ENCODE peak calls at places on chromosomes 11 and 22, in ten cellular contexts. F, N, S, J, R, V, D, G, A and X are unnamed samples.

GRCh38 chr11:123438191-123438627 is 8.1 kb downstream of the GRAMD1B start:
- DNase-seq in F (no peak), N (no peak), S (no peak), J (no peak), R (no peak), V (no peak), D (no peak), G (no peak), A (peak), X (no peak)

GRCh38 chr22:30668306-30668655 is 606 bp upstream of the DUSP18 start:
- DNase-seq in F (peak), N (no peak), S (no peak), J (no peak), R (no peak), V (no peak), D (no peak), G (peak), A (peak), X (no peak)

GRCh38 chr11:92829121-92829520 is 140.3 kb upstream of the MTNR1B start:
- DNase-seq in F (no peak), N (no peak), S (no peak), J (no peak), R (no peak), V (no peak), D (no peak), G (no peak), A (no peak), X (no peak)

GRCh38 chr22:37228106-37229011 is 15.7 kb downstream of the RAC2 start:
- DNase-seq in F (no peak), N (no peak), S (peak), J (no peak), R (peak), V (no peak), D (no peak), G (peak), A (no peak), X (no peak)

GRCh38 chr11:2314136-2314524 is 12.3 kb downstream of the TSPAN32 start:
- DNase-seq in F (no peak), N (no peak), S (no peak), J (no peak), R (no peak), V (no peak), D (no peak), G (no peak), A (no peak), X (no peak)

GRCh38 chr11:83566948-83567347 is 280.8 kb upstream of the CCDC90B start:
- DNase-seq in F (no peak), N (no peak), S (no peak), J (no peak), R (no peak), V (no peak), D (no peak), G (no peak), A (no peak), X (no peak)

GRCh38 chr22:49332691-49333090 is 495.0 kb downstream of the BRD1 start:
- DNase-seq in F (no peak), N (peak), S (no peak), J (no peak), R (no peak), V (no peak), D (no peak), G (no peak), A (no peak), X (no peak)

GRCh38 chr11:111309516-111309915 is 11.2 kb downstream of the POU2AF3 start:
- DNase-seq in F (no peak), N (no peak), S (peak), J (no peak), R (no peak), V (no peak), D (no peak), G (no peak), A (no peak), X (no peak)

GRCh38 chr22:39244496-39245129 is at the start of gene PDGFB:
- DNase-seq in F (peak), N (no peak), S (no peak), J (no peak), R (no peak), V (peak), D (no peak), G (no peak), A (peak), X (no peak)

GRCh38 chr11:121881806-121882205 is 234.2 kb downstream of the BLID start:
- DNase-seq in F (no peak), N (no peak), S (no peak), J (no peak), R (no peak), V (no peak), D (no peak), G (no peak), A (no peak), X (no peak)

GRCh38 chr11:95692526-95693270 is 96.9 kb downstream of the FAM76B start:
- DNase-seq in F (no peak), N (no peak), S (no peak), J (no peak), R (no peak), V (no peak), D (no peak), G (no peak), A (no peak), X (no peak)

GRCh38 chr11:131982154-131982553 is 611.7 kb downstream of the NTM start:
- DNase-seq in F (no peak), N (no peak), S (no peak), J (no peak), R (no peak), V (no peak), D (no peak), G (no peak), A (peak), X (no peak)

GRCh38 chr11:72824020-72824419 is 9.8 kb downstream of the ATG16L2 start:
- DNase-seq in F (no peak), N (no peak), S (no peak), J (no peak), R (no peak), V (no peak), D (no peak), G (no peak), A (no peak), X (no peak)

GRCh38 chr11:1482581-1483444 is 3.8 kb downstream of the MOB2 start:
- DNase-seq in F (no peak), N (peak), S (no peak), J (no peak), R (no peak), V (no peak), D (no peak), G (no peak), A (no peak), X (no peak)

GRCh38 chr22:36510966-36511881 is 4.4 kb upstream of the FOXRED2 start:
- DNase-seq in F (peak), N (no peak), S (peak), J (no peak), R (peak), V (peak), D (no peak), G (no peak), A (peak), X (peak)

GRCh38 chr11:128235446-128235845 is 351.9 kb downstream of the ETS1 start:
- DNase-seq in F (peak), N (no peak), S (no peak), J (no peak), R (no peak), V (no peak), D (no peak), G (no peak), A (peak), X (no peak)

GRCh38 chr22:26702906-26703830 is 45.8 kb downstream of the MIAT start:
- DNase-seq in F (no peak), N (no peak), S (no peak), J (no peak), R (no peak), V (no peak), D (no peak), G (no peak), A (no peak), X (no peak)

GRCh38 chr11:35390737-35391682 is 28.3 kb downstream of the SLC1A2 start:
- DNase-seq in F (peak), N (no peak), S (peak), J (no peak), R (peak), V (no peak), D (no peak), G (no peak), A (no peak), X (no peak)

GRCh38 chr22:38406617-38407016 is 48.4 kb downstream of the KCNJ4 start:
- DNase-seq in F (no peak), N (no peak), S (no peak), J (no peak), R (no peak), V (no peak), D (no peak), G (no peak), A (no peak), X (no peak)

GRCh38 chr11:5277807-5278206 is 8.1 kb upstream of the HBE1 start:
- DNase-seq in F (no peak), N (no peak), S (no peak), J (no peak), R (no peak), V (no peak), D (no peak), G (no peak), A (no peak), X (no peak)

GRCh38 chr11:69637956-69638871 is 2.7 kb upstream of the CCND1 start:
- DNase-seq in F (peak), N (peak), S (no peak), J (no peak), R (no peak), V (no peak), D (no peak), G (peak), A (peak), X (no peak)

GRCh38 chr11:70421123-70421522 is 22.8 kb downstream of the CTTN start:
- DNase-seq in F (no peak), N (no peak), S (peak), J (no peak), R (peak), V (no peak), D (no peak), G (no peak), A (no peak), X (peak)

GRCh38 chr22:48893288-48894063 is 934.2 kb downstream of the BRD1 start:
- DNase-seq in F (no peak), N (peak), S (no peak), J (no peak), R (no peak), V (no peak), D (no peak), G (no peak), A (no peak), X (no peak)

GRCh38 chr11:15158351-15159015 is 43.8 kb downstream of the INSC start:
- DNase-seq in F (no peak), N (no peak), S (no peak), J (no peak), R (no peak), V (no peak), D (no peak), G (no peak), A (no peak), X (no peak)

GRCh38 chr22:36584666-36585065 is 55.7 kb upstream of the EIF3D start:
- DNase-seq in F (no peak), N (peak), S (no peak), J (no peak), R (no peak), V (no peak), D (no peak), G (no peak), A (no peak), X (no peak)

GRCh38 chr11:83816572-83817187 is 530.5 kb upstream of the CCDC90B start:
- DNase-seq in F (peak), N (no peak), S (no peak), J (no peak), R (no peak), V (no peak), D (no peak), G (no peak), A (peak), X (no peak)

GRCh38 chr11:65436412-65437032 is 13.9 kb downstream of the NEAT1 start:
- DNase-seq in F (no peak), N (no peak), S (no peak), J (no peak), R (peak), V (no peak), D (no peak), G (no peak), A (no peak), X (no peak)

GRCh38 chr11:126403658-126404057 is 48.2 kb downstream of the ST3GAL4 start:
- DNase-seq in F (no peak), N (peak), S (no peak), J (no peak), R (no peak), V (no peak), D (no peak), G (no peak), A (no peak), X (no peak)

GRCh38 chr22:37425800-37426531 is 1.3 kb downstream of the ELFN2 start:
- DNase-seq in F (peak), N (no peak), S (no peak), J (no peak), R (no peak), V (no peak), D (no peak), G (no peak), A (peak), X (peak)

GRCh38 chr11:62508336-62509058 is 38.1 kb downstream of the AHNAK start:
- DNase-seq in F (peak), N (no peak), S (no peak), J (no peak), R (peak), V (peak), D (no peak), G (peak), A (peak), X (peak)

GRCh38 chr11:82864268-82864667 is 36.0 kb downstream of the PRCP start:
- DNase-seq in F (peak), N (no peak), S (peak), J (no peak), R (peak), V (peak), D (no peak), G (peak), A (peak), X (peak)

GRCh38 chr22:42645938-42646568 is 3.1 kb downstream of the CYB5R3 start:
- DNase-seq in F (no peak), N (peak), S (no peak), J (no peak), R (no peak), V (no peak), D (no peak), G (no peak), A (no peak), X (no peak)

GRCh38 chr11:1879342-1879940 is 12.3 kb downstream of the PRR33 start:
- DNase-seq in F (no peak), N (peak), S (no peak), J (no peak), R (peak), V (no peak), D (no peak), G (no peak), A (no peak), X (no peak)

GRCh38 chr11:36510567-36511020 is 522 bp upstream of the TRAF6 start:
- DNase-seq in F (no peak), N (no peak), S (no peak), J (no peak), R (no peak), V (no peak), D (no peak), G (no peak), A (no peak), X (no peak)

GRCh38 chr11:61021661-61022212 is 50.3 kb downstream of the CD6 start:
- DNase-seq in F (no peak), N (peak), S (peak), J (no peak), R (peak), V (no peak), D (peak), G (no peak), A (peak), X (no peak)

GRCh38 chr22:29830585-29830984 is 7.5 kb downstream of the ASCC2 start:
- DNase-seq in F (no peak), N (no peak), S (no peak), J (no peak), R (no peak), V (no peak), D (no peak), G (no peak), A (no peak), X (no peak)

GRCh38 chr22:30859714-30860095 is 108.9 kb downstream of the MORC2 start:
- DNase-seq in F (no peak), N (no peak), S (no peak), J (no peak), R (no peak), V (no peak), D (no peak), G (no peak), A (no peak), X (no peak)